ENCODE peak calls at places on chromosomes 1 and 21, in nine cellular contexts. One of them, this sample, is unnamed.

GRCh38 chr21:37582613-37583012 is 216.0 kb downstream of the DYRK1A start:
- DNase-seq in right atrium auricular region: no peak
- DNase-seq in heart right ventricle: peak
- DNase-seq in lower lobe of right lung: no peak
- DNase-seq in left ventricle myocardium inferior: no peak
- DNase-seq in dorsolateral prefrontal cortex: no peak
- DNase-seq in tibial nerve: no peak
- DNase-seq in adrenal gland: peak
- DNase-seq in endodermal cell: peak
- DNase-seq in this sample: no peak

GRCh38 chr21:44984792-44985440 is 45.1 kb downstream of the SLX9 start:
- DNase-seq in tibial nerve: no peak
- DNase-seq in endodermal cell: peak
- DNase-seq in lower lobe of right lung: peak
- DNase-seq in heart right ventricle: no peak
- DNase-seq in left ventricle myocardium inferior: peak
- DNase-seq in adrenal gland: no peak
- DNase-seq in dorsolateral prefrontal cortex: no peak
- DNase-seq in right atrium auricular region: no peak
- DNase-seq in this sample: no peak

GRCh38 chr1:52659356-52659755 is 26.4 kb downstream of the SHISAL2A start:
- DNase-seq in dorsolateral prefrontal cortex: no peak
- DNase-seq in right atrium auricular region: no peak
- DNase-seq in tibial nerve: no peak
- DNase-seq in adrenal gland: no peak
- DNase-seq in lower lobe of right lung: no peak
- DNase-seq in endodermal cell: no peak
- DNase-seq in heart right ventricle: no peak
- DNase-seq in left ventricle myocardium inferior: no peak
- DNase-seq in this sample: no peak

GRCh38 chr1:29784276-29785136 is 548.2 kb downstream of the PTPRU start:
- DNase-seq in lower lobe of right lung: no peak
- DNase-seq in left ventricle myocardium inferior: no peak
- DNase-seq in heart right ventricle: no peak
- DNase-seq in dorsolateral prefrontal cortex: no peak
- DNase-seq in endodermal cell: no peak
- DNase-seq in tibial nerve: no peak
- DNase-seq in adrenal gland: no peak
- DNase-seq in right atrium auricular region: peak
- DNase-seq in this sample: peak

GRCh38 chr1:118949317-118949716 is 38.8 kb downstream of the TBX15 start:
- DNase-seq in heart right ventricle: no peak
- DNase-seq in lower lobe of right lung: no peak
- DNase-seq in right atrium auricular region: peak
- DNase-seq in tibial nerve: peak
- DNase-seq in endodermal cell: no peak
- DNase-seq in adrenal gland: no peak
- DNase-seq in left ventricle myocardium inferior: no peak
- DNase-seq in dorsolateral prefrontal cortex: no peak
- DNase-seq in this sample: no peak

GRCh38 chr1:81585371-81585770 is 215.4 kb upstream of the ADGRL2 start:
- DNase-seq in adrenal gland: no peak
- DNase-seq in endodermal cell: no peak
- DNase-seq in right atrium auricular region: no peak
- DNase-seq in tibial nerve: no peak
- DNase-seq in dorsolateral prefrontal cortex: no peak
- DNase-seq in lower lobe of right lung: no peak
- DNase-seq in heart right ventricle: no peak
- DNase-seq in left ventricle myocardium inferior: no peak
- DNase-seq in this sample: no peak

GRCh38 chr1:182644863-182645262 is 39.5 kb downstream of the RGS8 start:
- DNase-seq in right atrium auricular region: no peak
- DNase-seq in heart right ventricle: no peak
- DNase-seq in dorsolateral prefrontal cortex: no peak
- DNase-seq in tibial nerve: no peak
- DNase-seq in endodermal cell: no peak
- DNase-seq in left ventricle myocardium inferior: no peak
- DNase-seq in adrenal gland: no peak
- DNase-seq in lower lobe of right lung: no peak
- DNase-seq in this sample: no peak

GRCh38 chr1:11948822-11949458 is 14.4 kb downstream of the PLOD1 start:
- DNase-seq in heart right ventricle: no peak
- DNase-seq in adrenal gland: no peak
- DNase-seq in tibial nerve: no peak
- DNase-seq in right atrium auricular region: no peak
- DNase-seq in dorsolateral prefrontal cortex: no peak
- DNase-seq in left ventricle myocardium inferior: no peak
- DNase-seq in endodermal cell: no peak
- DNase-seq in lower lobe of right lung: no peak
- DNase-seq in this sample: no peak

GRCh38 chr1:12438349-12438924 is 179.6 kb downstream of the DHRS3 start:
- DNase-seq in right atrium auricular region: no peak
- DNase-seq in endodermal cell: no peak
- DNase-seq in heart right ventricle: no peak
- DNase-seq in dorsolateral prefrontal cortex: no peak
- DNase-seq in lower lobe of right lung: no peak
- DNase-seq in adrenal gland: no peak
- DNase-seq in tibial nerve: no peak
- DNase-seq in left ventricle myocardium inferior: no peak
- DNase-seq in this sample: no peak

GRCh38 chr1:10814312-10814711 is 17.9 kb upstream of the CASZ1 start:
- DNase-seq in dorsolateral prefrontal cortex: no peak
- DNase-seq in lower lobe of right lung: no peak
- DNase-seq in heart right ventricle: no peak
- DNase-seq in left ventricle myocardium inferior: no peak
- DNase-seq in tibial nerve: no peak
- DNase-seq in endodermal cell: no peak
- DNase-seq in right atrium auricular region: no peak
- DNase-seq in adrenal gland: no peak
- DNase-seq in this sample: no peak

DNA sequence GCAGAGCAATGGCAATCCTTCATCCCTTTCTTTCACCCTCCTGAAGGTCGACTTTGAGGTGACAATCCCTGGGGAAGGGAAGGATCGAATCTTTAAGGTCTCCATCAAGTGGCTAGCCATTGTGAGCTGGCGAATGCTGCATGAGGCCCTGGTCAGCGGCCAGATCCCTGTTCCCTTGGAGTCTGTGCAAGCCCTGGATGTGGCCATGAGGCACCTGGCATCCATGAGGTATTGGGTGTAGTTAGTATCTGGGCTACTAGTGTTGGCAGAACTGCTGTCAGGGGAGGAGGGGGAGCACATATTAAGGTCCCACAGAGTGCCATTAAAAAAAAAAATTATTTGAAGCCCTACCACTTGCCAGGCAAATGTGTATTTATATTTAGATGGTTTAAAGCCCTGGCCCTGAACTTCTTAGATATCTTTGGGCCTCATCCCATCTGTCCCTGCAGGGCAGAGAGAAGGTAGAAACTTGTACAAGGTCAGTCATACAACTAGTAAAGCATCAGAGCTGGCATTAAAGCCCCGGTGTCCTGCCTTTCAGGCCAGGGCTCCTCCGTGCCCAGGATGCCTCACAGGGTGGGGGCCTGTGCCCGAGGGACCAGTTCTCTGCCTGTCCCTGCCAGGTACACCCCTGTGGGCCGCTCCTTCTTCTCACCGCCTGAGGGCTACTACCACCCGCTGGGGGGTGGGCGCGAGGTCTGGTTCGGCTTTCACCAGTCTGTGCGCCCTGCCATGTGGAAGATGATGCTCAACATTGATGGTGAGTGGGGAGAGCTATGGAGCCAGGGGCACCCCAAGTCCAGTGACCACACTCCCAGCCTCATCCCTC is 10.3 kb downstream of the AGO1 start:
- DNase-seq in dorsolateral prefrontal cortex: no peak
- DNase-seq in lower lobe of right lung: no peak
- DNase-seq in adrenal gland: peak
- DNase-seq in left ventricle myocardium inferior: no peak
- DNase-seq in endodermal cell: no peak
- DNase-seq in right atrium auricular region: no peak
- DNase-seq in heart right ventricle: peak
- DNase-seq in tibial nerve: no peak
- DNase-seq in this sample: no peak
- H3K4me3 ChIP-seq in dorsolateral prefrontal cortex: no peak
- H3K4me3 ChIP-seq in lower lobe of right lung: no peak
- H3K4me3 ChIP-seq in adrenal gland: no peak
- H3K4me3 ChIP-seq in left ventricle myocardium inferior: no peak
- H3K4me3 ChIP-seq in endodermal cell: no peak
- H3K4me3 ChIP-seq in right atrium auricular region: no peak
- H3K4me3 ChIP-seq in heart right ventricle: no peak
- H3K4me3 ChIP-seq in tibial nerve: no peak
- H3K4me3 ChIP-seq in this sample: no peak

DNA sequence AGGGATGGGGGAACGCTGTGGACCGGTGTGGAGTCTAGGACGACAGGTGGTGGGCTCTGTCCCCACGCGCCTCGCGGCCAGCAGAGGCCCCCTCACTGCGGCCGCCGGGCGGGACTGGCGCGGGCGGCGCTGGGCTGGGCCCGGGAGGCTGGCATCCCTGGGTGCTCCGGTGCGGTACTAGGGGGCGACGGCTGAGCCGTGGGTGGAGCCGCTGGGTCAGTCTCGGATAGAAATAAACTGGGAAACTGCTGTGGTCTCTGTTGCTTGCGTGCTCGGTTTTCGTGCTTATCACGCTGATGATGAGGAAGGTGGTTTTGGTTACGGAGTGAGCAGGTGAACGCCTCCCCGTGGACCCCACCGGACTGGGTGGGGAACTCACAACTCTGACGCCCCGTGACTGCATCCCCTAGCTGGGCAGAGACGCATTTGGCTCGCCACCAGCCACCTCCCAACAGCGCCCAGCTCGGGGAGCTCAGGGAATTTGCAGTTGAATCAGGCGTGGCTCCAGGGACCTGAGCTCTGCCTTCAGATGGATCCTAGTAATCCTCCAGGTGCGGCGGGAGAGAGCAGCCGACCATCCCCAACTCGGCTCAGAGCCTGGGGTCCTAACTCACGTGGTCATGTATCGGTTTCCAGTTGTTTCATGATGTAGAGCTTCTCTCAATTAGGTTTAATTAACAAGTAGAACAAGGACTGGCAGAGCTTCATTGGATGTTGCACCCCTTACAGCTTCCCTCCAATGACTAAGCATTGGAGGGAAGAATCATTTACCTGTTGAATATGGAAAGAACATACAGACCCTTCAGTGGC is 32.1 kb downstream of the HSD17B7 start:
- DNase-seq in adrenal gland: peak
- DNase-seq in left ventricle myocardium inferior: no peak
- DNase-seq in heart right ventricle: no peak
- DNase-seq in tibial nerve: no peak
- DNase-seq in right atrium auricular region: no peak
- DNase-seq in endodermal cell: peak
- DNase-seq in dorsolateral prefrontal cortex: peak
- DNase-seq in lower lobe of right lung: no peak
- DNase-seq in this sample: peak
- TF ChIP-seq CTCF in adrenal gland: no peak
- TF ChIP-seq CTCF in left ventricle myocardium inferior: no peak
- TF ChIP-seq CTCF in heart right ventricle: no peak
- TF ChIP-seq CTCF in tibial nerve: no peak
- TF ChIP-seq CTCF in right atrium auricular region: no peak
- TF ChIP-seq CTCF in endodermal cell: peak
- TF ChIP-seq CTCF in dorsolateral prefrontal cortex: no peak
- TF ChIP-seq CTCF in lower lobe of right lung: no peak
- TF ChIP-seq CTCF in this sample: no peak

GRCh38 chr1:112509660-112510178 is 954 bp downstream of the WNT2B start:
- DNase-seq in dorsolateral prefrontal cortex: no peak
- DNase-seq in tibial nerve: no peak
- DNase-seq in left ventricle myocardium inferior: no peak
- DNase-seq in endodermal cell: no peak
- DNase-seq in adrenal gland: no peak
- DNase-seq in lower lobe of right lung: no peak
- DNase-seq in right atrium auricular region: no peak
- DNase-seq in heart right ventricle: no peak
- DNase-seq in this sample: no peak
- H3K4me3 ChIP-seq in dorsolateral prefrontal cortex: no peak
- H3K4me3 ChIP-seq in tibial nerve: no peak
- H3K4me3 ChIP-seq in left ventricle myocardium inferior: peak
- H3K4me3 ChIP-seq in endodermal cell: no peak
- H3K4me3 ChIP-seq in adrenal gland: no peak
- H3K4me3 ChIP-seq in lower lobe of right lung: peak
- H3K4me3 ChIP-seq in right atrium auricular region: peak
- H3K4me3 ChIP-seq in heart right ventricle: no peak
- H3K4me3 ChIP-seq in this sample: peak

GRCh38 chr1:204692852-204693356 is 7.4 kb upstream of the LRRN2 start:
- DNase-seq in endodermal cell: peak
- DNase-seq in left ventricle myocardium inferior: no peak
- DNase-seq in right atrium auricular region: no peak
- DNase-seq in tibial nerve: no peak
- DNase-seq in heart right ventricle: no peak
- DNase-seq in lower lobe of right lung: no peak
- DNase-seq in dorsolateral prefrontal cortex: no peak
- DNase-seq in adrenal gland: no peak
- DNase-seq in this sample: no peak

GRCh38 chr1:204694145-204694544 is 8.6 kb upstream of the LRRN2 start:
- DNase-seq in left ventricle myocardium inferior: no peak
- DNase-seq in heart right ventricle: no peak
- DNase-seq in dorsolateral prefrontal cortex: no peak
- DNase-seq in endodermal cell: no peak
- DNase-seq in tibial nerve: no peak
- DNase-seq in right atrium auricular region: no peak
- DNase-seq in lower lobe of right lung: no peak
- DNase-seq in adrenal gland: no peak
- DNase-seq in this sample: no peak

GRCh38 chr1:204695692-204696091 is 10.2 kb upstream of the LRRN2 start:
- DNase-seq in dorsolateral prefrontal cortex: no peak
- DNase-seq in lower lobe of right lung: no peak
- DNase-seq in heart right ventricle: no peak
- DNase-seq in right atrium auricular region: no peak
- DNase-seq in left ventricle myocardium inferior: no peak
- DNase-seq in endodermal cell: no peak
- DNase-seq in adrenal gland: no peak
- DNase-seq in tibial nerve: no peak
- DNase-seq in this sample: no peak

GRCh38 chr1:204688776-204689175 is 3.2 kb upstream of the LRRN2 start:
- DNase-seq in heart right ventricle: no peak
- DNase-seq in adrenal gland: no peak
- DNase-seq in left ventricle myocardium inferior: no peak
- DNase-seq in endodermal cell: no peak
- DNase-seq in right atrium auricular region: no peak
- DNase-seq in lower lobe of right lung: no peak
- DNase-seq in tibial nerve: no peak
- DNase-seq in dorsolateral prefrontal cortex: no peak
- DNase-seq in this sample: no peak

GRCh38 chr1:204692320-204692851 is 6.8 kb upstream of the LRRN2 start:
- DNase-seq in heart right ventricle: no peak
- DNase-seq in right atrium auricular region: no peak
- DNase-seq in adrenal gland: no peak
- DNase-seq in lower lobe of right lung: no peak
- DNase-seq in tibial nerve: no peak
- DNase-seq in endodermal cell: peak
- DNase-seq in dorsolateral prefrontal cortex: no peak
- DNase-seq in left ventricle myocardium inferior: no peak
- DNase-seq in this sample: no peak
- TF ChIP-seq CTCF in heart right ventricle: no peak
- TF ChIP-seq CTCF in right atrium auricular region: no peak
- TF ChIP-seq CTCF in adrenal gland: no peak
- TF ChIP-seq CTCF in lower lobe of right lung: no peak
- TF ChIP-seq CTCF in tibial nerve: no peak
- TF ChIP-seq CTCF in endodermal cell: peak
- TF ChIP-seq CTCF in dorsolateral prefrontal cortex: peak
- TF ChIP-seq CTCF in left ventricle myocardium inferior: no peak
- TF ChIP-seq CTCF in this sample: no peak